ENCODE peak calls at places on chromosome 17, in nine cellular contexts. S, N, F, T, A, B, Z, I and R are unnamed samples.

GRCh38 chr17:45336390-45337182 is 19.8 kb upstream of the MAP3K14 start:
- DNase-seq in F (no peak), A (no peak), N (no peak), I (no peak), S (no peak), B (no peak), T (no peak), Z (no peak), R (no peak)

GRCh38 chr17:76827736-76828135 is 40.5 kb upstream of the MGAT5B start:
- DNase-seq in Z (no peak), T (no peak), I (no peak), A (no peak), B (no peak), F (no peak), S (no peak), N (no peak), R (no peak)

GRCh38 chr17:34071891-34072420 is 183.1 kb upstream of the CCL2 start:
- DNase-seq in S (no peak), Z (no peak), F (no peak), B (peak; percentile 12), A (no peak), N (peak; percentile 55), T (no peak), I (no peak), R (no peak)

GRCh38 chr17:80789356-80789902 is 202.2 kb upstream of the CHMP6 start:
- DNase-seq in A (peak; percentile 84), F (no peak), I (peak; percentile 33), S (peak; percentile 96), N (no peak), Z (peak; percentile 24), B (no peak), T (no peak), R (peak; percentile 71)

GRCh38 chr17:73474370-73474988 is 162.7 kb upstream of the CDC42EP4 start:
- DNase-seq in A (peak; percentile 64), T (no peak), Z (peak; percentile 52), N (no peak), S (peak; percentile 74), B (no peak), F (peak; percentile 98), I (peak; percentile 94), R (no peak)

GRCh38 chr17:77854083-77854758 is 104.3 kb upstream of the TNRC6C start:
- DNase-seq in Z (no peak), F (no peak), A (no peak), S (no peak), B (no peak), T (no peak), N (no peak), I (no peak), R (no peak)

GRCh38 chr17:9002236-9002609 is 19.1 kb upstream of the NTN1 start:
- DNase-seq in N (no peak), B (peak; percentile 65), F (no peak), I (no peak), Z (no peak), A (no peak), T (peak; percentile 63), S (no peak), R (no peak)

GRCh38 chr17:34110315-34110714 is 144.8 kb upstream of the CCL2 start:
- DNase-seq in N (no peak), F (peak; percentile 54), S (no peak), I (no peak), A (no peak), B (peak; percentile 34), Z (no peak), T (peak; percentile 64), R (no peak)

GRCh38 chr17:48679385-48680096 is 42.8 kb downstream of the PRAC1 start:
- DNase-seq in T (no peak), B (no peak), Z (no peak), A (peak; percentile 35), S (peak; percentile 9), F (no peak), I (no peak), N (no peak), R (no peak)
- H2AFZ ChIP-seq in T (no peak overlapping the region), B (no peak overlapping the region), Z (no peak overlapping the region), A (no peak overlapping the region), S (no peak overlapping the region), F (no peak overlapping the region), I (no peak overlapping the region), N (no peak overlapping the region), R (no peak overlapping the region)

GRCh38 chr17:70171159-70171558 is 1.8 kb downstream of the KCNJ2 start:
- DNase-seq in B (peak; percentile 21), N (no peak), Z (no peak), S (no peak), T (no peak), A (no peak), F (no peak), I (no peak), R (no peak)

GRCh38 chr17:70166571-70166970 is 2.8 kb upstream of the KCNJ2 start:
- DNase-seq in B (no peak), Z (no peak), T (no peak), N (no peak), I (no peak), F (no peak), A (no peak), S (no peak), R (no peak)

GRCh38 chr17:70168979-70169706 is at the start of gene KCNJ2:
- DNase-seq in I (peak; percentile 94), S (peak; percentile 87), B (peak; percentile 91), N (peak; percentile 85), T (peak; percentile 95), Z (no peak), A (peak; percentile 94), F (peak; percentile 97), R (peak; percentile 87)

GRCh38 chr17:70169707-70170597 is 620 bp downstream of the KCNJ2 start:
- DNase-seq in I (peak; percentile 24), Z (no peak), B (peak; percentile 24), F (no peak), N (no peak), A (no peak), T (no peak), S (peak; percentile 63), R (no peak)

DNA sequence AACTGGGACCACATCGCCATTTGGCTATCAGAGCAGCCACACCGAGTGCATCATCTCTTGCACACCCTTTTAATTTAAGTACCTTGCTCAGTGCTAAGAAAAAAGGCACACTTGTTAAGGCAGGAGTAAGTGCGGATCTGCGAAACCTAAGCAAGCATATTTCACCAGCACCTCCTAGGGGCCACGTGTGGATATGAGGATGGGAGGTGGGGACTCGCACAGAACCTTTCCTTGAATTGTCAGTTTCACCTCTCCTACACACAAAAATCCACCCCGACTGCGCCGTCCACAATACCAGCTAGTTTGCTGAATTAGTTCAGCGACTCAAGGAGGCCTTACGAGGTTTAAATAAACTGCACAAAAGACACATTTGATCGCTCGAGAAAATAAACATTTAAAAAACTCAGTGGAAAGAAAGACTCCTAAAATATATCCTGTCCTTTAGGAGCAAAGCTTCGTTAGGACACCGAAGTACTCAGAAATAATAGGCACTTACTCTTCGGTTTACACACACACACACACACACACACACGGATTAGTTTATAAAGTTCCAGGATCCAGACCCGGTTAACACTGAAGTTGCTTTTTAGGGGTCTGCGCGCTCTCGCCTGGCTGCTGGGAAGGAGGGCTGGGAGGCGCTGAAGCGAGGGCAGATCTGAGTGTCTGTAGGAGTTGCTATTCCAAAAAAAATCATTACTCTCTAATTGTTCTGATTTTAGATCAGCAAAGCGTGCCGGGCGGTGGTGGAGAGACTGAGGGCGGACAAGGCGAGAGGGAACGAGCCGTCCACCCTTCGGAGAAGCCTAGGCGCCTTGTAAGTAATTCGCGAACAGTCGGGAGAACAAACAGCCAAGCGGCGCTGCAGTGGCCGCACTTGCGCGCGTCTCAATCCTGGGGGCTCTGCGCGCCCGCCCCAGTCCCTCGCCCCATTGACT is 1.0 kb upstream of the KCNJ2 start:
- DNase-seq in S (peak; percentile 71), N (peak; percentile 39), F (peak; percentile 81), A (peak; percentile 85), B (peak; percentile 84), I (peak; percentile 81), Z (no peak), T (peak; percentile 79), R (peak; percentile 54)
- H3K4me3 ChIP-seq in S (peak overlapping the region; percentile 76), N (peak overlapping the region; percentile 73), F (peak overlapping the region; percentile 85), A (peak overlapping the region; percentile 72), B (peak overlapping the region; percentile 72), I (peak overlapping the region; percentile 22), Z (no peak overlapping the region), T (peak overlapping the region; percentile 55), R (peak overlapping the region; percentile 61)

GRCh38 chr17:17826340-17826708 is 10.5 kb downstream of the SREBF1 start:
- DNase-seq in I (no peak), F (no peak), T (no peak), S (no peak), B (no peak), Z (no peak), A (no peak), N (no peak), R (no peak)

GRCh38 chr17:17824119-17824779 is 12.5 kb downstream of the SREBF1 start:
- DNase-seq in F (peak; percentile 76), A (no peak), I (no peak), T (peak; percentile 37), B (no peak), Z (no peak), S (no peak), N (no peak), R (peak; percentile 28)

GRCh38 chr17:17824780-17825614 is 11.8 kb downstream of the SREBF1 start:
- DNase-seq in F (no peak), T (peak; percentile 42), I (no peak), Z (no peak), S (peak; percentile 72), B (peak; percentile 61), N (no peak), A (no peak), R (no peak)

GRCh38 chr17:17822189-17822978 is 14.4 kb downstream of the SREBF1 start:
- DNase-seq in N (no peak), I (no peak), B (no peak), S (peak; percentile 84), A (no peak), Z (no peak), F (no peak), T (no peak), R (no peak)

GRCh38 chr17:17823433-17824118 is 13.2 kb downstream of the SREBF1 start:
- DNase-seq in S (peak; percentile 91), N (peak; percentile 90), T (peak; percentile 99), A (peak; percentile 96), Z (peak; percentile 56), B (peak; percentile 98), I (peak; percentile 97), F (peak; percentile 99), R (peak; percentile 94)
- TF ChIP-seq EZH2phosphoT487 in S (no peak), N (no peak), T (no peak), A (no peak), Z (no peak), B (no peak), I (no peak), F (no peak), R (no peak)

GRCh38 chr17:29622337-29623282 is at the start of gene CORO6:
- DNase-seq in Z (no peak), I (peak; percentile 78), S (peak; percentile 78), T (peak; percentile 92), A (no peak), F (peak; percentile 95), N (peak; percentile 70), B (peak; percentile 85), R (peak; percentile 76)

GRCh38 chr17:29620779-29621500 is 1.8 kb downstream of the CORO6 start:
- DNase-seq in B (no peak), I (no peak), T (no peak), Z (no peak), A (no peak), N (no peak), F (no peak), S (no peak), R (no peak)

GRCh38 chr17:29620271-29620670 is 2.4 kb downstream of the CORO6 start:
- DNase-seq in S (peak; percentile 48), A (peak; percentile 47), I (no peak), T (no peak), B (peak; percentile 58), N (no peak), F (no peak), Z (peak; percentile 33), R (no peak)

GRCh38 chr17:29623283-29623647 is 553 bp upstream of the CORO6 start:
- DNase-seq in N (no peak), T (no peak), B (peak; percentile 52), A (no peak), I (no peak), F (no peak), S (no peak), Z (no peak), R (no peak)

DNA sequence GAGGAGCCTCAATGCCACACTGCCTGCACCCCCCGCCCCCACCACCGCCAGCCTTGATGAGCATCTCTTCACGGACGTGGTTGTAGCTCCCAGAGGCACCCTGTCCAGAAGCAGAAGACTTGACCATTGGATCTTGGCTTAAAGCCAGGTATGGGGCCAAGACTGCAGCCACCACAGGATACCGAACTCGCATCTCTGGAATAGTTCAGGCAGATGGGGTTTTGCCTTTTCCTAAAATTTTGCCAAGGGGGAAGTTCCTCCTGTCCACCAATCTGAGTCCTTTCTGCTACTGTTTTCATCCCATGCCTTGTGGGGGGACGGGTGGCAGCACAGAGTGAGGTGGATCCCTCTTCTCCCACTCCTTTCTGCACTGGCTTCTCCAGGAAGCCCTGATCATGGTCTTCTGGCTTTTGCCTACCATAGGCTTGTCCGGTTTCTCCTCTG is 939 bp downstream of the CORO6 start:
- DNase-seq in S (no peak), F (peak; percentile 57), I (no peak), Z (no peak), T (no peak), B (no peak), A (no peak), N (no peak), R (no peak)
- H2AFZ ChIP-seq in S (peak overlapping the region; percentile 94), F (peak overlapping the region; percentile 75), I (no peak overlapping the region), Z (no peak overlapping the region), T (no peak overlapping the region), B (no peak overlapping the region), A (peak overlapping the region; percentile 84), N (peak overlapping the region; percentile 92), R (no peak overlapping the region)